ENCODE peak calls at places on chromosome 7, in five cellular contexts. One of them, this sample, is unnamed.

GRCh38 chr7:93043393-93043985 is 74.3 kb downstream of the SAMD9 start:
- DNase-seq in K562: no peak
- DNase-seq in A549: no peak
- DNase-seq in GM23338: peak
- DNase-seq in HepG2: no peak
- DNase-seq in this sample: no peak

GRCh38 chr7:128068785-128069184 is 37.5 kb upstream of the LRRC4 start:
- DNase-seq in K562: no peak
- DNase-seq in A549: no peak
- DNase-seq in GM23338: no peak
- DNase-seq in HepG2: no peak
- DNase-seq in this sample: no peak

GRCh38 chr7:125645770-125646169 is 716.1 kb upstream of the POT1 start:
- DNase-seq in K562: no peak
- DNase-seq in A549: no peak
- DNase-seq in GM23338: no peak
- DNase-seq in HepG2: no peak
- DNase-seq in this sample: no peak

GRCh38 chr7:84043661-84044191 is 150.9 kb downstream of the SEMA3A start:
- DNase-seq in K562: no peak
- DNase-seq in A549: no peak
- DNase-seq in GM23338: no peak
- DNase-seq in HepG2: peak
- DNase-seq in this sample: no peak

GRCh38 chr7:153087498-153087897 is 327.9 kb downstream of the ACTR3B start:
- DNase-seq in K562: peak
- DNase-seq in A549: no peak
- DNase-seq in GM23338: no peak
- DNase-seq in HepG2: no peak
- DNase-seq in this sample: no peak

GRCh38 chr7:75596727-75597614 is 104.9 kb downstream of the SPDYE5 start:
- DNase-seq in K562: peak
- DNase-seq in A549: peak
- DNase-seq in GM23338: no peak
- DNase-seq in HepG2: no peak
- DNase-seq in this sample: peak

GRCh38 chr7:105723582-105723981 is 142.3 kb upstream of the EFCAB10 start:
- DNase-seq in K562: no peak
- DNase-seq in A549: no peak
- DNase-seq in GM23338: peak
- DNase-seq in HepG2: no peak
- DNase-seq in this sample: no peak

GRCh38 chr7:30923774-30924413 is 12.2 kb downstream of the AQP1 start:
- DNase-seq in K562: no peak
- DNase-seq in A549: no peak
- DNase-seq in GM23338: no peak
- DNase-seq in HepG2: no peak
- DNase-seq in this sample: no peak

GRCh38 chr7:867406-868188 is 8.8 kb upstream of the GET4 start:
- DNase-seq in K562: no peak
- DNase-seq in A549: peak
- DNase-seq in GM23338: no peak
- DNase-seq in HepG2: no peak
- DNase-seq in this sample: no peak

GRCh38 chr7:154338709-154339108 is 286.5 kb downstream of the DPP6 start:
- DNase-seq in K562: no peak
- DNase-seq in A549: no peak
- DNase-seq in GM23338: no peak
- DNase-seq in HepG2: no peak
- DNase-seq in this sample: no peak
- TF ChIP-seq JUNB in K562: no peak
- TF ChIP-seq JUNB in A549: no peak
- TF ChIP-seq JUNB in GM23338: no peak
- TF ChIP-seq JUNB in HepG2: no peak
- TF ChIP-seq JUNB in this sample: no peak

DNA sequence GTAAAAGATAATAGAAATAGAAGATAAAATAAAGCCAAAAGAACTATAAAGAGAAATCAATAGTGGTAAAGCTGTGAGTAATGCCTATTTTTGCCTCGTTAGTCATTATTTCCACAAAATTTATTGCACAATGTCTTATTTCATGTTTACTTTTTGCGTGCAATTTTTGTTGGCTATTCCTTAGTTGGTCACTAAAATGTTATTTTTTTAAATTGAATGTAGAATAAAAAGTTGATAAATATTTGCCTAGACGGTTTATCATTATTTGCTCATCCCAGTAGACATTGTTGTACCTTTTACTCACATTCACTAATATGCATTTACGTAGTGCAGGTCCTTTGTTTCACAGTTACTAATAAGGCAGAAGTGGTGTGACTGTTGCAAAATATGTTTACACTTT is 227.8 kb upstream of the BMPER start:
- DNase-seq in K562: no peak
- DNase-seq in A549: peak
- DNase-seq in GM23338: no peak
- DNase-seq in HepG2: no peak
- DNase-seq in this sample: no peak
- TF ChIP-seq JUNB in K562: no peak
- TF ChIP-seq JUNB in A549: peak
- TF ChIP-seq JUNB in GM23338: no peak
- TF ChIP-seq JUNB in HepG2: no peak
- TF ChIP-seq JUNB in this sample: no peak

DNA sequence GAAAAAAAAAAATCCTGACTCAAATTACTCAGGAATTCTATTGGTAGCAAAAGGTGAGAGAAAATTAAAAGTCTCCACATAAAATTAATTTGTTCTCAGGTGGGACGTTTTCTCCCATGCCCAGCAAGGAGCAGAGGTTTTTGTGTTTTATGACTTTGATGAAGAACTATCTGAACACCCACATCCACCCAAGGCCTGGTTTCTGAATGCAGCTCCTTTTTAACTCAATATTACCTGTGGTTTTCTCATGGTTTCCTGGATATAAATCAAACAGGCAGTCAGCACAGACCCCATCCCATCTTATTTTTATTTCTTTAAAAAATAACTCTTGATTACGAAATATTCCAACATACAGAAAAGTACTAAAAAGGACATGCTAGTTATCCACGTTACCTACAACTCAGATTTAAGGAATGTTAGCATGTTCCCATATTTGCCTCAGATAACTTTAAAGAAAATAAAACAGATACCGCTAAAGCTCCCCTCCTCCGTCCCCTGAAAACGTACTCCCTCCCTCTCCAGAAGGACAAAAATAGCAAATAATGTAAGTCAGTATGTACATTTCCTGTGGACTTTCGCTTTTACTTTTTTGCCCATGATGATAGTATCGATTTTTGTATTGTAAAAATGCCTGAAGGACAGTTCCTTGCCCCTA is 43.4 kb downstream of the GLI3 start:
- DNase-seq in K562: no peak
- DNase-seq in A549: no peak
- DNase-seq in GM23338: no peak
- DNase-seq in HepG2: no peak
- DNase-seq in this sample: no peak
- TF ChIP-seq JUNB in K562: no peak
- TF ChIP-seq JUNB in A549: no peak
- TF ChIP-seq JUNB in GM23338: no peak
- TF ChIP-seq JUNB in HepG2: no peak
- TF ChIP-seq JUNB in this sample: no peak

DNA sequence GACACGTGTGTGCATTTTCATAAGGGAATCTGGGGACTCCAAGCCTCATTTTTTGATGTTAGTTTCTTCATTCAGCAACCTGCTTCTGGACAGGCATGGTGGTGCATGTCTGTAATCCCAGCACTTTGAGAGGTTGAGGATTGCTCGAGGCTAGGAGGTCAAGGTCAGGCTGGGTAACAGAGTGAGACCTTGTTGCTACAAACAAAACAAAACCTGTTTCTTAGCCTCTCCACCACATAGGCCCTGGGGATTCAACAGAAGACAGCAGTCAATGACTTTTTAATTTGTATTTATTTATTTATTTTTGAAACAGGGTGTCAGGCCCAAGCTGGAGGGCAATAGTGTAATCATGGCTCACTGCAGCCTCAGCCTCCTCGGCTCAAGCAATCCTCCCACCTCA is 6.9 kb upstream of the CYTH3 start:
- DNase-seq in K562: no peak
- DNase-seq in A549: no peak
- DNase-seq in GM23338: no peak
- DNase-seq in HepG2: peak
- DNase-seq in this sample: no peak
- TF ChIP-seq JUNB in K562: no peak
- TF ChIP-seq JUNB in A549: no peak
- TF ChIP-seq JUNB in GM23338: no peak
- TF ChIP-seq JUNB in HepG2: no peak
- TF ChIP-seq JUNB in this sample: no peak